ENCODE peak calls at places on chromosomes 2 and 18, in five cellular contexts. W is GM06990, V is SJSA1, E is esophagus squamous epithelium, T is tibial nerve. X is an unnamed sample.

GRCh38 chr2:204234879-204235278 is 298.3 kb downstream of the ICOS start:
- DNase-seq in E (no peak), T (no peak), V (no peak), W (no peak), X (no peak)

GRCh38 chr18:44133483-44133882 is 547.2 kb upstream of the SETBP1 start:
- DNase-seq in W (no peak), T (no peak), V (no peak), E (no peak), X (no peak)

GRCh38 chr2:11584530-11585056 is 50.7 kb downstream of the GREB1 start:
- DNase-seq in T (no peak), W (no peak), V (no peak), E (no peak), X (no peak)

GRCh38 chr2:79103199-79103598 is 15.4 kb upstream of the REG1B start:
- DNase-seq in W (no peak), T (no peak), E (no peak), V (no peak), X (no peak)

GRCh38 chr2:158487419-158487818 is 30.7 kb downstream of the PKP4 start:
- DNase-seq in V (no peak), E (no peak), W (no peak), T (no peak), X (no peak)

GRCh38 chr18:25229080-25229479 is 122.9 kb downstream of the ZNF521 start:
- DNase-seq in T (no peak), V (no peak), W (no peak), E (no peak), X (no peak)

GRCh38 chr2:15640291-15640711 is 48.6 kb downstream of the DDX1 start:
- DNase-seq in E (no peak), V (no peak), W (no peak), T (no peak), X (no peak)

GRCh38 chr2:85577386-85578242 is at the start of gene VAMP8:
- DNase-seq in W (peak; percentile 59), T (no peak), V (no peak), E (no peak), X (no peak)

GRCh38 chr18:67628674-67629073 is 112.2 kb upstream of the DSEL start:
- DNase-seq in V (no peak), T (no peak), E (no peak), W (no peak), X (no peak)

GRCh38 chr2:69278366-69278765 is 108.7 kb downstream of the GFPT1 start:
- DNase-seq in E (no peak), W (no peak), T (no peak), V (no peak), X (no peak)

GRCh38 chr18:9965711-9966624 is 52.2 kb downstream of the VAPA start:
- DNase-seq in E (no peak), V (no peak), T (no peak), W (no peak), X (no peak)

GRCh38 chr2:176501652-176502051 is 232.4 kb downstream of the MTX2 start:
- DNase-seq in T (no peak), V (no peak), E (no peak), W (no peak), X (no peak)

GRCh38 chr2:112142525-112143078 is 4.4 kb downstream of the FBLN7 start:
- DNase-seq in T (no peak), V (no peak), E (no peak), W (no peak), X (no peak)

GRCh38 chr18:48295586-48296311 is 113.4 kb downstream of the ZBTB7C start:
- DNase-seq in T (no peak), V (peak; percentile 45), E (no peak), W (no peak), X (no peak)

GRCh38 chr2:16204791-16205620 is 264.7 kb downstream of the MYCN start:
- DNase-seq in W (no peak), E (no peak), T (no peak), V (no peak), X (no peak)

GRCh38 chr18:47968721-47969120 is 38.3 kb upstream of the SMAD2 start:
- DNase-seq in W (no peak), V (peak; percentile 73), E (no peak), T (no peak), X (no peak)

GRCh38 chr2:212173331-212173730 is 365.3 kb downstream of the ERBB4 start:
- DNase-seq in T (no peak), V (no peak), W (no peak), E (no peak), X (no peak)

GRCh38 chr2:217086038-217086522 is 226.2 kb upstream of the TNP1 start:
- DNase-seq in E (no peak), T (no peak), W (peak; percentile 67), V (peak; percentile 87), X (no peak)

GRCh38 chr18:3148930-3149535 is 70.7 kb downstream of the MYOM1 start:
- DNase-seq in W (no peak), T (no peak), V (no peak), E (no peak), X (no peak)

GRCh38 chr2:43462866-43463641 is 132.8 kb downstream of the THADA start:
- DNase-seq in E (no peak), W (no peak), T (no peak), V (no peak), X (no peak)

GRCh38 chr18:57959278-57959677 is 84.7 kb upstream of the NEDD4L start:
- DNase-seq in E (no peak), T (no peak), V (peak; percentile 49), W (no peak), X (peak; percentile 45)

GRCh38 chr2:177489719-177490301 is 97.2 kb downstream of the AGPS start:
- DNase-seq in E (no peak), W (no peak), V (no peak), T (no peak), X (no peak)

GRCh38 chr2:36670881-36671595 is 25.5 kb upstream of the VIT start:
- DNase-seq in W (no peak), E (no peak), T (no peak), V (no peak), X (no peak)

GRCh38 chr2:11680181-11680900 is 10.3 kb upstream of the NTSR2 start:
- DNase-seq in T (no peak), V (no peak), E (no peak), W (no peak), X (no peak)

GRCh38 chr2:169478339-169478738 is 955 bp upstream of the BBS5 start:
- DNase-seq in T (no peak), W (no peak), V (no peak), E (no peak), X (no peak)

GRCh38 chr2:188937228-188938220 is 36.6 kb upstream of the COL3A1 start:
- DNase-seq in V (no peak), E (no peak), T (no peak), W (no peak), X (no peak)

GRCh38 chr18:13577091-13577697 is 149.2 kb downstream of the FAM210A start:
- DNase-seq in W (peak; percentile 78), E (no peak), T (no peak), V (no peak), X (no peak)

DNA sequence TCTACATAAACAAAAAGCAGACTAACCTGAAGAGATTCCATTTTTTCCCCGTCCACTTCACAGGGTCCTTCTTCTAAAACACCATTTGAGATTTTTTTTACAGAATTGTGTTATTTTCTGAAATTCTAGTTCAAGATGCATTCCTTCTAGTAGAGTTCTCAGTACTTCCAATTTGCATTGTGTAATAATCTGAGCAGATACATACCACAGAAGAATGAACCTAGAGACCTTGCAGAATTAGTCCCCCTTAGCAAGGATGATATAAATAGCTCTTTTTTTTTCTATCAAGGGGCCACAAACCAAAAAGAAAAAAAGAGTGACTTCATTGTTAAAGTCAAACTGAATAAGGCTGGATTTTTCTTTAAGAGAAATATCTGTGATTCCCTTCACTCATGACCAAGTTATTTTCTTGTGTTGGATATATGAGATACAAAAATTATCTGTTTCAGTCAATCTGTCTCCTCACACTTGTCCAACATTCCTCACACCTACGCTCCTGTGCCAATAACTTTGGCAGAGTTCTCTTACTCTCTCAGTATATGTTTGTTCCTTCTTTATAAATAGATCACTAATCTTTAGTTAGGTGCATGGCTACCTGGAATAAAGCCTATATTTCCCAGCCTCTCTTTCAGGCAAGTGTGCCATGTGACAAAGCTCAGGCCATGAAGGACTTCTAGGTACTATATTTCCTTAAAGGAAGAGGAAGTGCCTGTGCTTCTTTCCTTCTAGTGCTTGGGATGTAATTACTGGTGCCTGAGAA is 183.5 kb downstream of the ZNF385B start:
- DNase-seq in V (no peak), E (no peak), T (no peak), W (no peak), X (no peak)
- H3K4me3 ChIP-seq in V (no peak overlapping the region), E (no peak overlapping the region), T (no peak overlapping the region), W (no peak overlapping the region), X (no peak overlapping the region)

DNA sequence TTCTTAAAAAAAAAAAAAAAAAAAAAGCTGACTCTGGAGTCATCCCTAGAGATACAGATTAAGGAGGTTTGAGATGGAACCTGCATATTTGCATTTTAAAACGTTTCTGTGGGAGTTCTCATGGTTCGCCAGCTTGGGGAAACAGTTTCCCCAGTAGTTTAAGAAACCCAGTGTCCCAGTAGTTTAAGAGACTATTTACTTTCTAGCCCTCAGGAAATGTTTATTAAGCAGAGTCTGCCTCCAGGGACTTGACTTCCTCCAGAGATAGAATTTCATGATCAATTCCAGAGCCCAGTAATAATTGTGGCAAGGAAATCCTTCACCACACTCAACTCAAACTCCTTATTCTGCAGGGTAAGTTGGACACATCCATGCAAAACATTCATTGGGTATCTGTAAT is 39.1 kb downstream of the DIPK1C start:
- DNase-seq in V (no peak), E (no peak), W (no peak), T (no peak), X (no peak)
- H3K27me3 ChIP-seq in V (peaks cover 14% of the 10 kb centered on the region), E (no peaks in the 10 kb centered on the region), W (no peaks in the 10 kb centered on the region), T (no peaks in the 10 kb centered on the region), X (peaks cover 23% of the 10 kb centered on the region)

GRCh38 chr2:113167115-113167932 is 6.4 kb upstream of the PSD4 start:
- DNase-seq in E (no peak), V (no peak), W (no peak), T (no peak), X (no peak)

GRCh38 chr2:113164234-113164929 is 9.4 kb upstream of the PSD4 start:
- DNase-seq in W (no peak), E (no peak), T (no peak), V (no peak), X (no peak)

GRCh38 chr2:113166187-113166645 is 7.6 kb upstream of the PSD4 start:
- DNase-seq in E (no peak), W (no peak), T (no peak), V (no peak), X (no peak)

GRCh38 chr2:113162869-113163268 is 10.9 kb upstream of the PSD4 start:
- DNase-seq in T (no peak), E (no peak), V (no peak), W (no peak), X (no peak)

DNA sequence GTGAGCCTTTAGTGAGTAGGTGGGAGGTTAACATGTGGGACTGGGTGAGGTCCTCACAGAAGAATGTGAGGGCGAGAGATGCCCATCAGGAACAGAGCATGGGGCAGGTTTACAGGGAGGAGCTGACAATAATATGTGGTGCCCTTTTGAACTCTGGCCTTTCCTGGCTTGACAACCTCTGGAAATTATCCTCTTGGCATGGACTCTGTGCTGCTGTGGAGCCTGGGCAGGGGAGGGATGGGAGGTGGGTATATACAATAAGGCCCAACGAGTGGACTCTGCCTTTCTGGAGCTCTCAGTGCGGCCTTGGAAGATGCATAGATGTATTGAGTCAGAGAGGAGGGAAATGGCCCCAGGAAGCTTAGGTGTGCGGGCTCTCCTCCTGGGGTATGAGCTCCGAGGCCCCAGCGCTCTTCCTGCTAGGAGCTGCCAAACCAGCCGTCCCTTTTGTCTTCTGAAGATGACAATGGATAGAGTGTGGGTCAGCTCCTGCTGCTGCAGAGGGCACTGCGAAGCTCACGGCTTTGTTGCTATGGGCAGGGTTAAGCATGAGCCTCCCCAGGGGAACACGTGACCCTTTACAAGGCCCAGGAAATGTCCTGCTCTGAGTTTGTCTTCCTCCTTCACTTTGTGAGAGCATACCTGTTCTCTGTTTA is 8.7 kb upstream of the PSD4 start:
- DNase-seq in W (no peak), E (no peak), T (no peak), V (no peak), X (no peak)
- H3K4me3 ChIP-seq in W (no peak overlapping the region), E (no peak overlapping the region), T (no peak overlapping the region), V (no peak overlapping the region), X (no peak overlapping the region)

GRCh38 chr2:67857836-67858235 is 205.0 kb downstream of the C1D start:
- DNase-seq in E (no peak), T (no peak), V (no peak), W (no peak), X (no peak)
- H3K27me3 ChIP-seq in E (no peaks in the 10 kb centered on the region), T (no peaks in the 10 kb centered on the region), V (no peaks in the 10 kb centered on the region), W (no peaks in the 10 kb centered on the region), X (peaks cover 4% of the 10 kb centered on the region)

X was measured in Panc1.